ENCODE peak calls at places on chromosomes 4 and X, in seven cellular contexts. S is activated effector memory CD4-positive, alpha-beta T cell treated with anti-CD3 and anti-CD28 coated beads, Interleukin-2, amount 50 U/mL, for 16 hours; I is stimulated activated CD4-positive, alpha-beta T cell treated with anti-CD3 and anti-CD28 coated beads, Interleukin-1b, Interleukin-23, amount 100 ng/mL, for 48 hours; H is activated CD4-positive, alpha-beta T cell treated with anti-CD3 and anti-CD28 coated beads, Interleukin-2, amount 50 U/mL, for 48 hours; Q is progenitor cell of endocrine pancreas; K is activated CD8-positive, alpha-beta memory T cell treated with anti-CD3 and anti-CD28 coated beads, Interleukin-2, amount 50 U/mL, for 48 hours; C is GM04503. N is an unnamed sample.

GRCh38 chr4:11608992-11609391 is 180.3 kb upstream of the HS3ST1 start:
- DNase-seq in K (no peak), C (no peak), Q (no peak), S (no peak), I (no peak), H (no peak), N (no peak)

GRCh38 chrX:11341274-11342256 is 48.4 kb downstream of the AMELX start:
- DNase-seq in I (no peak), Q (no peak), S (no peak), H (no peak), C (peak), K (no peak), N (peak)

GRCh38 chr4:118112647-118113046 is 78.4 kb downstream of the NDST3 start:
- DNase-seq in H (no peak), K (no peak), I (no peak), S (no peak), Q (no peak), C (no peak), N (peak)

GRCh38 chr4:64584981-64585557 is 175.8 kb upstream of the TECRL start:
- DNase-seq in H (no peak), C (no peak), S (no peak), I (peak), K (no peak), Q (no peak), N (no peak)

GRCh38 chrX:5113128-5113527 is 1115.5 kb downstream of the NLGN4X start:
- DNase-seq in H (no peak), Q (no peak), K (no peak), C (no peak), S (no peak), I (no peak), N (no peak)

GRCh38 chrX:40094900-40095587 is 2.7 kb downstream of the BCOR start:
- DNase-seq in Q (no peak), S (no peak), H (no peak), C (no peak), I (no peak), K (no peak), N (no peak)

GRCh38 chrX:133159205-133159604 is 58.9 kb downstream of the TFDP3 start:
- DNase-seq in H (no peak), Q (no peak), C (no peak), K (no peak), S (no peak), I (no peak), N (no peak)

GRCh38 chr4:158758703-158759102 is 10.1 kb upstream of the FNIP2 start:
- DNase-seq in H (no peak), K (no peak), S (no peak), C (no peak), Q (no peak), I (no peak), N (no peak)

GRCh38 chrX:12007881-12008280 is 130.4 kb upstream of the FRMPD4 start:
- DNase-seq in C (peak), I (peak), K (no peak), S (no peak), H (no peak), Q (no peak), N (peak)

GRCh38 chrX:8429692-8430249 is 34.9 kb upstream of the VCX3B start:
- DNase-seq in C (no peak), K (no peak), S (no peak), I (no peak), Q (no peak), H (no peak), N (no peak)

GRCh38 chr4:150771374-150771773 is 189.4 kb downstream of the MAB21L2 start:
- DNase-seq in S (no peak), Q (no peak), K (no peak), I (no peak), H (no peak), C (no peak), N (no peak)

GRCh38 chr4:22962186-22962786 is 269.5 kb downstream of the GBA3 start:
- DNase-seq in S (no peak), K (no peak), H (no peak), I (no peak), Q (no peak), C (peak), N (peak)

GRCh38 chrX:22395372-22395771 is 122.7 kb downstream of the CBLL2 start:
- DNase-seq in K (no peak), I (no peak), Q (no peak), H (no peak), C (no peak), S (no peak), N (peak)

GRCh38 chrX:38561951-38562719 is 793 bp downstream of the TSPAN7 start:
- DNase-seq in C (no peak), H (peak), S (peak), K (peak), I (no peak), Q (peak), N (no peak)

GRCh38 chr4:99885063-99885664 is 9.1 kb downstream of the LAMTOR3 start:
- DNase-seq in H (no peak), I (peak), K (no peak), C (no peak), S (no peak), Q (no peak), N (no peak)

GRCh38 chr4:80362578-80363181 is 27.1 kb downstream of the CFAP299 start:
- DNase-seq in S (peak), C (no peak), Q (peak), I (peak), H (peak), K (no peak), N (peak)

GRCh38 chr4:52028970-52029369 is 8.8 kb upstream of the LRRC66 start:
- DNase-seq in I (no peak), H (no peak), S (no peak), Q (no peak), C (no peak), K (no peak), N (peak)

GRCh38 chr4:14218641-14219040 is 591.1 kb upstream of the BOD1L1 start:
- DNase-seq in H (no peak), S (no peak), K (no peak), I (no peak), Q (no peak), C (no peak), N (no peak)

GRCh38 chr4:147056951-147057630 is 111.4 kb upstream of the TTC29 start:
- DNase-seq in K (no peak), I (no peak), S (no peak), Q (no peak), C (no peak), H (no peak), N (no peak)

GRCh38 chrX:123736333-123736921 is 3.6 kb upstream of the THOC2 start:
- DNase-seq in H (no peak), I (no peak), K (no peak), C (peak), Q (no peak), S (no peak), N (peak)

GRCh38 chrX:55056820-55057690 is 17.8 kb upstream of the PAGE2B start:
- DNase-seq in H (no peak), K (no peak), S (peak), C (no peak), I (no peak), Q (no peak), N (peak)

GRCh38 chrX:156000361-156000926 is 2.9 kb downstream of the IL9R start:
- DNase-seq in I (no peak), Q (no peak), S (no peak), H (no peak), C (no peak), K (no peak), N (no peak)

GRCh38 chrX:1442724-1443367 is 9.9 kb downstream of the ASMTL start:
- DNase-seq in H (no peak), S (peak), I (no peak), C (no peak), Q (no peak), K (peak), N (no peak)

GRCh38 chrX:32041181-32041580 is 969.3 kb upstream of the FTHL17 start:
- DNase-seq in H (no peak), S (no peak), I (no peak), Q (no peak), C (no peak), K (no peak), N (no peak)

GRCh38 chrX:15781964-15782711 is 8.1 kb upstream of the ZRSR2 start:
- DNase-seq in H (peak), S (peak), Q (no peak), K (no peak), I (no peak), C (no peak), N (no peak)

GRCh38 chr4:53055274-53055673 is 193.2 kb downstream of the RASL11B start:
- DNase-seq in S (no peak), Q (no peak), C (peak), I (no peak), K (no peak), H (no peak), N (peak)

GRCh38 chr4:149793459-149793858 is 22.2 kb downstream of the IQCM start:
- DNase-seq in I (no peak), C (no peak), Q (no peak), S (no peak), K (no peak), H (no peak), N (no peak)

GRCh38 chr4:57162499-57163019 is 52.4 kb upstream of the IGFBP7 start:
- DNase-seq in Q (no peak), K (no peak), C (no peak), I (no peak), H (no peak), S (no peak), N (no peak)

GRCh38 chr4:147808447-147808846 is 76.6 kb downstream of the ARHGAP10 start:
- DNase-seq in K (no peak), C (no peak), I (no peak), Q (no peak), H (no peak), S (no peak), N (peak)

GRCh38 chrX:47112316-47112954 is 32.1 kb downstream of the NDUFB11 start:
- DNase-seq in C (no peak), H (no peak), S (no peak), I (no peak), Q (no peak), K (no peak), N (no peak)

GRCh38 chr4:10753326-10753725 is 68.8 kb upstream of the CLNK start:
- DNase-seq in Q (no peak), C (no peak), H (no peak), S (no peak), I (no peak), K (no peak), N (no peak)

GRCh38 chr4:118077767-118078105 is 43.5 kb downstream of the NDST3 start:
- DNase-seq in H (no peak), Q (no peak), S (no peak), C (no peak), K (no peak), I (no peak), N (no peak)

GRCh38 chrX:135295238-135295943 is 13.9 kb upstream of the ETDC start:
- DNase-seq in K (peak), C (no peak), Q (peak), I (peak), S (peak), H (peak), N (no peak)